ENCODE peak calls at places on chromosomes 7 and 10, in four cellular contexts. F, E, R and G are unnamed samples.

GRCh38 chr10:106557053-106557452 is 607.5 kb downstream of the SORCS1 start:
- DNase-seq in F (no peak), E (no peak), R (no peak), G (no peak)

GRCh38 chr10:85791846-85792532 is 574.6 kb downstream of the GRID1 start:
- DNase-seq in F (no peak), E (no peak), R (no peak), G (no peak)

GRCh38 chr7:151010307-151011096 is 13.8 kb downstream of the ATG9B start:
- DNase-seq in F (no peak), E (no peak), R (no peak), G (peak)

GRCh38 chr10:55740110-55740509 is 620.9 kb downstream of the ZWINT start:
- DNase-seq in F (no peak), E (no peak), R (no peak), G (no peak)

GRCh38 chr7:113331155-113331898 is 213.0 kb upstream of the SMIM30 start:
- DNase-seq in F (peak), E (no peak), R (no peak), G (no peak)

GRCh38 chr7:7151285-7151684 is 31.1 kb upstream of the C1GALT1 start:
- DNase-seq in F (no peak), E (no peak), R (no peak), G (no peak)

GRCh38 chr7:75772081-75773077 is at the start of gene CCL26:
- DNase-seq in F (no peak), E (no peak), R (peak), G (no peak)

GRCh38 chr7:43104874-43105520 is 7.5 kb upstream of the HECW1 start:
- DNase-seq in F (no peak), E (no peak), R (no peak), G (no peak)

GRCh38 chr10:69644658-69645295 is 14.7 kb downstream of the FAM241B start:
- DNase-seq in F (peak), E (peak), R (peak), G (peak)

GRCh38 chr7:51243631-51244030 is 73.0 kb downstream of the COBL start:
- DNase-seq in F (no peak), E (no peak), R (no peak), G (no peak)

GRCh38 chr10:80196270-80196949 is 8.9 kb downstream of the ANXA11 start:
- DNase-seq in F (no peak), E (peak), R (no peak), G (peak)

GRCh38 chr7:11193131-11193867 is 219.6 kb downstream of the PHF14 start:
- DNase-seq in F (peak), E (no peak), R (no peak), G (no peak)

GRCh38 chr7:69912846-69913245 is 314.6 kb downstream of the AUTS2 start:
- DNase-seq in F (no peak), E (no peak), R (no peak), G (no peak)

GRCh38 chr7:112554591-112554990 is 73.8 kb downstream of the LSMEM1 start:
- DNase-seq in F (no peak), E (no peak), R (no peak), G (no peak)

GRCh38 chr7:108026116-108026515 is 23.2 kb upstream of the LAMB1 start:
- DNase-seq in F (no peak), E (no peak), R (no peak), G (no peak)

GRCh38 chr7:19834566-19834965 is 61.1 kb upstream of the TMEM196 start:
- DNase-seq in F (no peak), E (no peak), R (no peak), G (no peak)

GRCh38 chr7:36346260-36346831 is 43.3 kb upstream of the ANLN start:
- DNase-seq in F (no peak), E (no peak), R (no peak), G (no peak)

GRCh38 chr10:90417056-90417455 is 440.8 kb downstream of the HTR7 start:
- DNase-seq in F (no peak), E (no peak), R (no peak), G (no peak)

GRCh38 chr10:99520040-99520803 is 12.5 kb upstream of the NKX2-3 start:
- DNase-seq in F (peak), E (no peak), R (no peak), G (no peak)

GRCh38 chr10:90642136-90642535 is 215.7 kb downstream of the HTR7 start:
- DNase-seq in F (no peak), E (no peak), R (no peak), G (no peak)